ENCODE peak calls at places on chromosomes 5 and 9, in five cellular contexts. T is sigmoid colon, A is LHCN-M2, Q is glutamatergic neuron, O is prostate gland. K is an unnamed sample.

GRCh38 chr5:93787598-93787997 is 46.2 kb upstream of the POU5F2 start:
- DNase-seq in O (no peak), A (no peak), T (no peak), Q (no peak), K (no peak)

GRCh38 chr9:70390922-70391321 is 23.5 kb downstream of the KLF9 start:
- DNase-seq in Q (no peak), A (peak; percentile 31), O (no peak), T (no peak), K (no peak)

GRCh38 chr5:55231476-55232193 is 1.8 kb downstream of the CCNO start:
- DNase-seq in A (no peak), O (no peak), Q (peak; percentile 55), T (no peak), K (no peak)

GRCh38 chr5:98069876-98070512 is 703.5 kb upstream of the RGMB start:
- DNase-seq in Q (no peak), T (no peak), O (no peak), A (peak; percentile 27), K (no peak)

GRCh38 chr5:107439832-107440231 is 230.9 kb downstream of the EFNA5 start:
- DNase-seq in T (no peak), A (no peak), O (no peak), Q (no peak), K (no peak)

GRCh38 chr9:79766091-79766490 is 194.3 kb downstream of the TLE4 start:
- DNase-seq in A (no peak), T (no peak), O (no peak), Q (no peak), K (no peak)

GRCh38 chr5:120817044-120817985 is 353.2 kb downstream of the PRR16 start:
- DNase-seq in Q (peak; percentile 32), A (peak; percentile 14), T (no peak), O (no peak), K (no peak)

GRCh38 chr9:89929721-89930480 is 325.1 kb downstream of the GADD45G start:
- DNase-seq in O (no peak), A (peak; percentile 50), T (no peak), Q (no peak), K (no peak)

GRCh38 chr5:67805666-67806348 is 409.7 kb upstream of the PIK3R1 start:
- DNase-seq in A (no peak), O (no peak), Q (no peak), T (no peak), K (no peak)

GRCh38 chr9:114947058-114947457 is 16.7 kb upstream of the TNFSF8 start:
- DNase-seq in T (no peak), O (no peak), Q (no peak), A (no peak), K (no peak)

GRCh38 chr5:405421-405820 is 37.6 kb upstream of the EXOC3 start:
- DNase-seq in O (no peak), T (peak; percentile 33), Q (no peak), A (no peak), K (no peak)

GRCh38 chr9:33159760-33160127 is 7.4 kb downstream of the B4GALT1 start:
- DNase-seq in O (peak; percentile 43), T (no peak), Q (no peak), A (peak; percentile 69), K (no peak)

GRCh38 chr5:149948988-149949387 is 4.4 kb upstream of the PDE6A start:
- DNase-seq in A (no peak), T (no peak), O (no peak), Q (no peak), K (no peak)

GRCh38 chr9:105993051-105993854 is 298.9 kb downstream of the TMEM38B start:
- DNase-seq in Q (peak; percentile 59), A (no peak), O (no peak), T (no peak), K (no peak)

GRCh38 chr5:143977891-143978448 is 166.0 kb downstream of the HMHB1 start:
- DNase-seq in A (peak; percentile 33), T (no peak), Q (no peak), O (no peak), K (no peak)